ENCODE peak calls at places on chromosomes 16 and 17, in ten cellular contexts. Y, H, G, X, D, C, Q, M, Z and E are unnamed samples.

GRCh38 chr16:16071631-16072244 is 122.3 kb downstream of the ABCC1 start:
- DNase-seq in H (no peak), C (peak; percentile 65), Z (no peak), G (no peak), Q (no peak), Y (no peak), M (no peak), D (peak; percentile 74), X (no peak), E (no peak)

GRCh38 chr16:80283450-80284392 is 257.1 kb upstream of the DYNLRB2 start:
- DNase-seq in M (no peak), C (no peak), H (no peak), D (no peak), Q (no peak), Y (no peak), G (no peak), X (no peak), Z (no peak), E (no peak)

GRCh38 chr17:7993972-7994589 is 8.3 kb upstream of the GUCY2D start:
- DNase-seq in Z (no peak), Y (no peak), X (no peak), Q (no peak), H (no peak), C (no peak), D (no peak), G (no peak), M (no peak), E (no peak)

GRCh38 chr16:86934581-86935322 is 356.4 kb downstream of the FOXL1 start:
- DNase-seq in D (peak; percentile 10), G (no peak), H (no peak), Q (no peak), Z (no peak), C (no peak), Y (no peak), X (no peak), M (no peak), E (no peak)

GRCh38 chr16:15898654-15899053 is 10.3 kb upstream of the CEP20 start:
- DNase-seq in H (no peak), C (no peak), X (no peak), Q (no peak), Y (no peak), M (no peak), D (no peak), Z (no peak), G (no peak), E (no peak)

GRCh38 chr16:83458612-83459011 is 349.2 kb upstream of the HSBP1 start:
- DNase-seq in C (no peak), Z (no peak), Y (no peak), M (no peak), H (no peak), Q (no peak), D (peak; percentile 60), X (no peak), G (no peak), E (no peak)

GRCh38 chr16:30922960-30923535 is 324 bp upstream of the FBXL19 start:
- DNase-seq in Y (peak; percentile 99), D (peak; percentile 100), Z (peak; percentile 99), M (peak; percentile 100), X (peak; percentile 100), Q (peak; percentile 100), C (peak; percentile 100), H (peak; percentile 100), G (peak; percentile 96), E (peak; percentile 96)

GRCh38 chr16:84823926-84824325 is 4.1 kb downstream of the CRISPLD2 start:
- DNase-seq in M (no peak), Y (no peak), Z (no peak), H (no peak), C (no peak), Q (no peak), X (no peak), D (no peak), G (no peak), E (no peak)

GRCh38 chr17:43713494-43714162 is 45.0 kb downstream of the SOST start:
- DNase-seq in X (peak; percentile 58), M (peak; percentile 27), Q (no peak), Z (no peak), C (no peak), Y (no peak), G (peak; percentile 32), D (peak; percentile 26), H (no peak), E (peak; percentile 51)

GRCh38 chr17:47735536-47736011 is 2.5 kb downstream of the TBX21 start:
- DNase-seq in M (no peak), Y (no peak), H (no peak), D (no peak), Q (no peak), Z (peak; percentile 57), X (no peak), G (no peak), C (peak; percentile 2), E (no peak)

GRCh38 chr17:50027639-50028206 is 28.2 kb upstream of the ITGA3 start:
- DNase-seq in Q (peak; percentile 71), M (peak; percentile 56), D (peak; percentile 93), Y (peak; percentile 88), C (peak; percentile 67), G (no peak), X (peak; percentile 36), Z (no peak), H (peak; percentile 81), E (no peak)

GRCh38 chr16:69618307-69618706 is 52.5 kb downstream of the NFAT5 start:
- DNase-seq in C (no peak), Q (no peak), G (no peak), X (no peak), Y (no peak), H (no peak), Z (no peak), D (peak; percentile 20), M (no peak), E (no peak)

GRCh38 chr17:9123594-9124553 is 102.6 kb downstream of the NTN1 start:
- DNase-seq in M (no peak), C (no peak), H (no peak), Z (no peak), Q (no peak), D (no peak), X (no peak), Y (no peak), G (no peak), E (no peak)

GRCh38 chr17:9116861-9117568 is 95.7 kb downstream of the NTN1 start:
- DNase-seq in Y (no peak), Q (no peak), G (no peak), D (no peak), M (no peak), C (no peak), H (no peak), X (no peak), Z (no peak), E (no peak)

GRCh38 chr17:9121186-9121820 is 100.0 kb downstream of the NTN1 start:
- DNase-seq in D (no peak), Z (no peak), H (no peak), Y (no peak), C (no peak), M (no peak), X (no peak), Q (no peak), G (no peak), E (no peak)

GRCh38 chr17:9124554-9124935 is 103.2 kb downstream of the NTN1 start:
- DNase-seq in Y (no peak), C (no peak), X (no peak), M (no peak), Q (no peak), Z (no peak), D (no peak), G (no peak), H (no peak), E (no peak)

GRCh38 chr17:9120471-9120870 is 99.2 kb downstream of the NTN1 start:
- DNase-seq in X (peak; percentile 54), Y (no peak), M (no peak), H (no peak), Z (no peak), C (no peak), G (no peak), Q (no peak), D (no peak), E (peak; percentile 33)
- TF ChIP-seq CTCF in X (peak; percentile 64), Y (peak; percentile 26), M (no peak), H (peak; percentile 17), Z (peak; percentile 11), C (no peak), G (peak; percentile 37), Q (no peak), D (no peak), E (no peak)

DNA sequence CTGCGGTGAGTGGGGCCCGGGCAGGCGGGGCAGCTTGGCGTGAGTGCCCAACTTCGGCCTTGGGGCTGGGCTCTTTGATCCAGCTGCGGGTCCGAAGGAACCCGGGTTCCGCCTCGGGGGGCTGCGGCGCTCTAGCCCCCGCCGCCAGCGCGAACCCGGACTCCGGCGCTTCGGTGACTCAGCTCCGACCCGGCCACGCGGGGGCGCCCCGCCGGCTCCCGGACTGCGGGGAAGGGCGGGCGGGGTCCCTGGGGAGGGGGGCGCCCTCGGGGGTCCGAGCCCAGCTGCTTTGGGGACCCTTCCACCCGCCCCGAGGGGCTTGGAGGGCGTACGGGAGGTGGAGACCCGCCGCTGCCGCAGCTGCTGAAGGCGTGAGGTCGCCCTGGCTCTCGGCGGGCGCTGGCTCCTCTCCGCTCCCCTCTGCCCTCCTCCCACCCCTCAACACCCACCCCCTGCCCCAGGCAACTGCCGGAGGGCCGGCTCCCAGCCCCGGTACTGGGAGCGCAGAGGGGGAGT is 461 bp downstream of the CPNE2 start:
- DNase-seq in G (peak; percentile 44), Z (no peak), D (no peak), H (no peak), M (peak; percentile 62), Q (no peak), X (peak; percentile 69), C (peak; percentile 50), Y (no peak), E (peak; percentile 62)
- TF ChIP-seq CTCF in G (peak; percentile 79), Z (peak; percentile 65), D (no peak), H (peak; percentile 10), M (peak; percentile 61), Q (no peak), X (peak; percentile 57), C (no peak), Y (peak; percentile 84), E (peak; percentile 74)

GRCh38 chr16:48864055-48864454 is 254.1 kb upstream of the N4BP1 start:
- DNase-seq in C (no peak), X (peak; percentile 41), G (no peak), Z (no peak), H (no peak), Q (no peak), Y (no peak), D (no peak), M (no peak), E (no peak)
- TF ChIP-seq CTCF in C (no peak), X (peak; percentile 47), G (peak; percentile 11), Z (no peak), H (no peak), Q (no peak), Y (no peak), D (no peak), M (no peak), E (peak; percentile 22)

DNA sequence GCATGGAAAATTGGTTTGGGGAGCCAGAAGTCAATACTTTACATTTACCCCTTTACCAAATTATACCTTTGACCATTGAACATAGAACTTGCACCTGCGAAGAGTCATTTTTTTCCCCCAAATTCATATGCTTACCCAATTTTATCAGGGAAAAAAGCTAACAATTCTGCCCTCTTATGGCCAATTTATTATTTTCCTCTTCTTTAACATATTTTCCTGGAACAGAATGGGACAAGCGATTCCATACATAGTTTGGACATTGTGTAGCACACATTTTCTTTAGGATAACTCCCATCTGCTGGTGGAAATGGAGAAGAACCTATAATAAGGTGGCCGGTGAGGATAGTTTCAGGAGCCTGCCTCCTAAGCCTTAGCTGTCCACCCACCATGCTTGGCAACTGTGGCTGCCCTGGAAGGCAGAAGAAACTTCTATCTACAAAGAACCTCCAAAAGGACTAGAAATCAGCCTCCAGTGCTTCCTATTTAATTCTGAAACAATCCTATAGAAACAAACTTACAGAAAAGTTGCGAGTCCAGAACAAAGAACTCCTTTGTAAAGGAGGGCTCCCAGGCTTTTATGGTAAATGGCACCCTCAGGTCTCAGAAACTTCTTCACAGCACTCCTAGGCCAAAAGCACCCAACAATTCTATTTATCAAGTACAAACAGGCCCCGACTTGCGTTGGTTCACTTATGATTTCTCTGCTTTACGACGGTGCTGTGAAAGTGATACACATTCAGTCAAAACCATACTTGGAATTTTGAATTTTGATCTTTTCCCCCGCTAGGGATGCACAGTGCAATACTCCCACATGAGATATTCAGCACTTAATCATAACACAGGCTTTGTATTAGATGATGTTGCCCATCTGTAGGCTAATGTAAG is 64.1 kb upstream of the CACNG4 start:
- DNase-seq in M (no peak), Q (no peak), Y (no peak), G (no peak), X (no peak), C (no peak), D (peak; percentile 34), Z (no peak), H (no peak), E (no peak)
- TF ChIP-seq CTCF in M (no peak), Q (no peak), Y (peak; percentile 62), G (peak; percentile 40), X (no peak), C (no peak), D (peak; percentile 42), Z (no peak), H (no peak), E (peak; percentile 47)